ENCODE peak calls at places on chromosomes 3 and 15, in nine cellular contexts. O, E, Y, U, M, G, P, D and H are unnamed samples.

GRCh38 chr3:197466586-197467399 is 89.0 kb downstream of the BDH1 start:
- DNase-seq in O (no peak), E (no peak), Y (no peak), U (no peak), M (peak), G (no peak), P (peak), D (no peak), H (peak)

GRCh38 chr3:172213765-172214358 is 174.5 kb downstream of the FNDC3B start:
- DNase-seq in O (no peak), E (no peak), Y (peak), U (peak), M (no peak), G (no peak), P (no peak), D (no peak), H (no peak)

GRCh38 chr15:33860749-33861148 is 107.5 kb upstream of the CHRM5 start:
- DNase-seq in O (no peak), E (no peak), Y (no peak), U (no peak), M (peak), G (no peak), P (peak), D (no peak), H (no peak)

GRCh38 chr15:43370975-43371974 is at the start of the genes TUBGCP4 and ZSCAN29:
- DNase-seq in O (peak), E (peak), Y (peak), U (peak), M (peak), G (peak), P (peak), D (peak), H (peak)

GRCh38 chr3:172201136-172201989 is 162.0 kb downstream of the FNDC3B start:
- DNase-seq in O (no peak), E (no peak), Y (peak), U (peak), M (peak), G (no peak), P (peak), D (no peak), H (peak)

GRCh38 chr3:169146866-169147245 is 516.7 kb downstream of the MECOM start:
- DNase-seq in O (no peak), E (no peak), Y (no peak), U (peak), M (no peak), G (no peak), P (no peak), D (no peak), H (peak)

GRCh38 chr3:107727102-107727501 is 204.3 kb downstream of the BBX start:
- DNase-seq in O (no peak), E (no peak), Y (no peak), U (no peak), M (no peak), G (no peak), P (no peak), D (no peak), H (no peak)

GRCh38 chr3:42175841-42176240 is 84.7 kb downstream of the TRAK1 start:
- DNase-seq in O (no peak), E (no peak), Y (no peak), U (no peak), M (no peak), G (no peak), P (no peak), D (no peak), H (no peak)